ENCODE peak calls at places on chromosomes 16 and 17, in four cellular contexts. One of them, this sample, is unnamed.

GRCh38 chr17:45368661-45369060 is 51.8 kb upstream of the MAP3K14 start:
- DNase-seq in activated T-cell treated with anti-CD3 and anti-CD28 coated beads for 1 hour: no peak
- DNase-seq in activated CD4-positive, alpha-beta T cell treated with anti-CD3 and anti-CD28 coated beads, Interleukin-2, amount 10 ng/mL, durations not matched to agents 7 days and 5 days: no peak
- DNase-seq in stimulated activated CD4-positive, alpha-beta T cell treated with anti-CD3 and anti-CD28 coated beads, Interleukin-2, amount 100 ng/mL, for 48 hours: no peak
- DNase-seq in this sample: no peak

GRCh38 chr17:16456770-16457316 is 35.1 kb downstream of the LRRC75A start:
- DNase-seq in activated T-cell treated with anti-CD3 and anti-CD28 coated beads for 1 hour: no peak
- DNase-seq in activated CD4-positive, alpha-beta T cell treated with anti-CD3 and anti-CD28 coated beads, Interleukin-2, amount 10 ng/mL, durations not matched to agents 7 days and 5 days: no peak
- DNase-seq in stimulated activated CD4-positive, alpha-beta T cell treated with anti-CD3 and anti-CD28 coated beads, Interleukin-2, amount 100 ng/mL, for 48 hours: no peak
- DNase-seq in this sample: no peak

GRCh38 chr16:11257131-11257938 is 1.3 kb upstream of the SOCS1 start:
- DNase-seq in activated T-cell treated with anti-CD3 and anti-CD28 coated beads for 1 hour: peak; percentile 35
- DNase-seq in activated CD4-positive, alpha-beta T cell treated with anti-CD3 and anti-CD28 coated beads, Interleukin-2, amount 10 ng/mL, durations not matched to agents 7 days and 5 days: peak; percentile 63
- DNase-seq in stimulated activated CD4-positive, alpha-beta T cell treated with anti-CD3 and anti-CD28 coated beads, Interleukin-2, amount 100 ng/mL, for 48 hours: peak; percentile 49
- DNase-seq in this sample: peak; percentile 72

GRCh38 chr17:67053438-67054000 is 9.2 kb downstream of the CACNG1 start:
- DNase-seq in activated T-cell treated with anti-CD3 and anti-CD28 coated beads for 1 hour: no peak
- DNase-seq in activated CD4-positive, alpha-beta T cell treated with anti-CD3 and anti-CD28 coated beads, Interleukin-2, amount 10 ng/mL, durations not matched to agents 7 days and 5 days: no peak
- DNase-seq in stimulated activated CD4-positive, alpha-beta T cell treated with anti-CD3 and anti-CD28 coated beads, Interleukin-2, amount 100 ng/mL, for 48 hours: no peak
- DNase-seq in this sample: no peak

GRCh38 chr17:48513097-48513496 is 17.7 kb downstream of the HOXB1 start:
- DNase-seq in activated T-cell treated with anti-CD3 and anti-CD28 coated beads for 1 hour: no peak
- DNase-seq in activated CD4-positive, alpha-beta T cell treated with anti-CD3 and anti-CD28 coated beads, Interleukin-2, amount 10 ng/mL, durations not matched to agents 7 days and 5 days: no peak
- DNase-seq in stimulated activated CD4-positive, alpha-beta T cell treated with anti-CD3 and anti-CD28 coated beads, Interleukin-2, amount 100 ng/mL, for 48 hours: no peak
- DNase-seq in this sample: no peak

GRCh38 chr17:34024303-34025178 is 230.5 kb upstream of the CCL2 start:
- DNase-seq in activated T-cell treated with anti-CD3 and anti-CD28 coated beads for 1 hour: no peak
- DNase-seq in activated CD4-positive, alpha-beta T cell treated with anti-CD3 and anti-CD28 coated beads, Interleukin-2, amount 10 ng/mL, durations not matched to agents 7 days and 5 days: no peak
- DNase-seq in stimulated activated CD4-positive, alpha-beta T cell treated with anti-CD3 and anti-CD28 coated beads, Interleukin-2, amount 100 ng/mL, for 48 hours: no peak
- DNase-seq in this sample: no peak

GRCh38 chr17:43661699-43662431 is at the start of gene MEOX1:
- DNase-seq in activated T-cell treated with anti-CD3 and anti-CD28 coated beads for 1 hour: no peak
- DNase-seq in activated CD4-positive, alpha-beta T cell treated with anti-CD3 and anti-CD28 coated beads, Interleukin-2, amount 10 ng/mL, durations not matched to agents 7 days and 5 days: peak; percentile 33
- DNase-seq in stimulated activated CD4-positive, alpha-beta T cell treated with anti-CD3 and anti-CD28 coated beads, Interleukin-2, amount 100 ng/mL, for 48 hours: peak; percentile 25
- DNase-seq in this sample: no peak

GRCh38 chr16:22897184-22897583 is 83.2 kb downstream of the HS3ST2 start:
- DNase-seq in activated T-cell treated with anti-CD3 and anti-CD28 coated beads for 1 hour: no peak
- DNase-seq in activated CD4-positive, alpha-beta T cell treated with anti-CD3 and anti-CD28 coated beads, Interleukin-2, amount 10 ng/mL, durations not matched to agents 7 days and 5 days: no peak
- DNase-seq in stimulated activated CD4-positive, alpha-beta T cell treated with anti-CD3 and anti-CD28 coated beads, Interleukin-2, amount 100 ng/mL, for 48 hours: no peak
- DNase-seq in this sample: no peak

GRCh38 chr16:54921229-54921824 is 9.3 kb upstream of the IRX5 start:
- DNase-seq in activated T-cell treated with anti-CD3 and anti-CD28 coated beads for 1 hour: no peak
- DNase-seq in activated CD4-positive, alpha-beta T cell treated with anti-CD3 and anti-CD28 coated beads, Interleukin-2, amount 10 ng/mL, durations not matched to agents 7 days and 5 days: no peak
- DNase-seq in stimulated activated CD4-positive, alpha-beta T cell treated with anti-CD3 and anti-CD28 coated beads, Interleukin-2, amount 100 ng/mL, for 48 hours: no peak
- DNase-seq in this sample: peak; percentile 50

GRCh38 chr17:65099941-65100315 is 37.2 kb upstream of the RGS9 start:
- DNase-seq in activated T-cell treated with anti-CD3 and anti-CD28 coated beads for 1 hour: peak; percentile 38
- DNase-seq in activated CD4-positive, alpha-beta T cell treated with anti-CD3 and anti-CD28 coated beads, Interleukin-2, amount 10 ng/mL, durations not matched to agents 7 days and 5 days: peak; percentile 65
- DNase-seq in stimulated activated CD4-positive, alpha-beta T cell treated with anti-CD3 and anti-CD28 coated beads, Interleukin-2, amount 100 ng/mL, for 48 hours: peak; percentile 71
- DNase-seq in this sample: peak; percentile 42

GRCh38 chr17:81514485-81514734 is 1.8 kb upstream of the ACTG1 start:
- DNase-seq in activated T-cell treated with anti-CD3 and anti-CD28 coated beads for 1 hour: no peak
- DNase-seq in activated CD4-positive, alpha-beta T cell treated with anti-CD3 and anti-CD28 coated beads, Interleukin-2, amount 10 ng/mL, durations not matched to agents 7 days and 5 days: no peak
- DNase-seq in stimulated activated CD4-positive, alpha-beta T cell treated with anti-CD3 and anti-CD28 coated beads, Interleukin-2, amount 100 ng/mL, for 48 hours: no peak
- DNase-seq in this sample: no peak

This sample was measured in AML-193.